ENCODE peak calls at places on chromosomes 13 and 19, in five cellular contexts. Y is PC-9, D is head of caudate nucleus, I is anterior cingulate cortex, O is OCI-LY7. P is an unnamed sample.
A peak's percentile ranks its signal among the peaks of the same experiment; 100 is the strongest.

GRCh38 chr19:32029235-32029634 is 316.2 kb upstream of the ZNF507 start:
- DNase-seq in Y (no peak), D (no peak), I (no peak), O (no peak), P (no peak)

GRCh38 chr19:4815426-4816387 is 15.8 kb downstream of the TICAM1 start:
- DNase-seq in Y (peak; percentile 69), D (peak; percentile 96), I (peak; percentile 87), O (peak; percentile 91), P (peak; percentile 100)

GRCh38 chr19:31274266-31274963 is 74.8 kb downstream of the TSHZ3 start:
- DNase-seq in Y (no peak), D (no peak), I (no peak), O (no peak), P (no peak)

GRCh38 chr13:113169277-113170272 is 11.1 kb downstream of the PROZ start:
- DNase-seq in Y (no peak), D (no peak), I (no peak), O (no peak), P (no peak)

GRCh38 chr19:49864890-49865289 is 2.5 kb downstream of the PNKP start:
- DNase-seq in Y (no peak), D (no peak), I (no peak), O (no peak), P (no peak)

GRCh38 chr19:53980553-53981407 is 10.7 kb upstream of the CACNG6 start:
- DNase-seq in Y (peak; percentile 94), D (no peak), I (peak; percentile 17), O (no peak), P (no peak)

GRCh38 chr19:4594199-4594598 is 34.7 kb upstream of the SEMA6B start:
- DNase-seq in Y (no peak), D (no peak), I (no peak), O (no peak), P (peak; percentile 44)

GRCh38 chr19:15540435-15540834 is 32.1 kb downstream of the CYP4F22 start:
- DNase-seq in Y (no peak), D (no peak), I (no peak), O (no peak), P (no peak)

GRCh38 chr13:40215747-40216146 is 450.7 kb downstream of the FOXO1 start:
- DNase-seq in Y (no peak), D (no peak), I (no peak), O (no peak), P (no peak)

GRCh38 chr19:46901701-46902401 is 41.1 kb downstream of the ARHGAP35 start:
- DNase-seq in Y (no peak), D (no peak), I (no peak), O (no peak), P (no peak)

GRCh38 chr19:17953316-17953801 is 13.5 kb upstream of the KCNN1 start:
- DNase-seq in Y (no peak), D (no peak), I (no peak), O (no peak), P (no peak)

GRCh38 chr19:56121180-56122167 is at the start of gene ZNF787:
- DNase-seq in Y (peak; percentile 100), D (peak; percentile 98), I (peak; percentile 98), O (peak; percentile 99), P (peak; percentile 99)

GRCh38 chr19:53772943-53773342 is 51.2 kb downstream of the NLRP12 start:
- DNase-seq in Y (peak; percentile 56), D (peak; percentile 67), I (no peak), O (peak; percentile 54), P (peak; percentile 84)

GRCh38 chr19:39032164-39032918 is at the start of gene FBXO27:
- DNase-seq in Y (peak; percentile 80), D (peak; percentile 70), I (peak; percentile 72), O (no peak), P (no peak)

P was measured in OCI-M1.